ENCODE peak calls at places on chromosomes 3 and 15, in seven cellular contexts. One of them, this sample, is unnamed.

GRCh38 chr15:81002254-81003022 is 1.7 kb downstream of the TLNRD1 start:
- DNase-seq in ovary: peak
- DNase-seq in A549: peak
- DNase-seq in endodermal cell: peak
- DNase-seq in DND-41: no peak
- DNase-seq in left lung: peak
- DNase-seq in upper lobe of left lung: peak
- DNase-seq in this sample: peak

GRCh38 chr3:62159693-62160092 is 213.7 kb downstream of the FEZF2 start:
- DNase-seq in DND-41: no peak
- DNase-seq in endodermal cell: no peak
- DNase-seq in A549: no peak
- DNase-seq in left lung: no peak
- DNase-seq in upper lobe of left lung: no peak
- DNase-seq in ovary: peak
- DNase-seq in this sample: no peak

GRCh38 chr3:30645077-30645476 is 38.7 kb downstream of the TGFBR2 start:
- DNase-seq in DND-41: no peak
- DNase-seq in upper lobe of left lung: no peak
- DNase-seq in A549: no peak
- DNase-seq in endodermal cell: no peak
- DNase-seq in left lung: no peak
- DNase-seq in ovary: no peak
- DNase-seq in this sample: no peak

GRCh38 chr3:146148468-146148931 is 12.5 kb downstream of the PLOD2 start:
- DNase-seq in ovary: no peak
- DNase-seq in DND-41: no peak
- DNase-seq in left lung: no peak
- DNase-seq in endodermal cell: no peak
- DNase-seq in upper lobe of left lung: no peak
- DNase-seq in A549: no peak
- DNase-seq in this sample: no peak

GRCh38 chr3:34301313-34301712 is 502.9 kb downstream of the PDCD6IP start:
- DNase-seq in A549: no peak
- DNase-seq in endodermal cell: no peak
- DNase-seq in ovary: no peak
- DNase-seq in upper lobe of left lung: no peak
- DNase-seq in left lung: no peak
- DNase-seq in DND-41: no peak
- DNase-seq in this sample: no peak

GRCh38 chr15:65077981-65078352 is 1.4 kb downstream of the KBTBD13 start:
- DNase-seq in A549: peak
- DNase-seq in ovary: peak
- DNase-seq in upper lobe of left lung: peak
- DNase-seq in DND-41: no peak
- DNase-seq in left lung: peak
- DNase-seq in endodermal cell: peak
- DNase-seq in this sample: no peak

GRCh38 chr15:29805043-29805707 is 17.1 kb downstream of the TJP1 start:
- DNase-seq in ovary: no peak
- DNase-seq in left lung: no peak
- DNase-seq in DND-41: no peak
- DNase-seq in endodermal cell: no peak
- DNase-seq in A549: peak
- DNase-seq in upper lobe of left lung: no peak
- DNase-seq in this sample: no peak

GRCh38 chr15:35060591-35060990 is 24.5 kb downstream of the NANOGP8 start:
- DNase-seq in ovary: no peak
- DNase-seq in A549: no peak
- DNase-seq in upper lobe of left lung: no peak
- DNase-seq in DND-41: no peak
- DNase-seq in endodermal cell: no peak
- DNase-seq in left lung: no peak
- DNase-seq in this sample: no peak

GRCh38 chr3:17585561-17586325 is 156.7 kb downstream of the TBC1D5 start:
- DNase-seq in ovary: no peak
- DNase-seq in left lung: no peak
- DNase-seq in endodermal cell: no peak
- DNase-seq in A549: no peak
- DNase-seq in upper lobe of left lung: no peak
- DNase-seq in DND-41: no peak
- DNase-seq in this sample: no peak

GRCh38 chr15:82081904-82082810 is 36.3 kb upstream of the MEX3B start:
- DNase-seq in left lung: peak
- DNase-seq in ovary: peak
- DNase-seq in A549: peak
- DNase-seq in upper lobe of left lung: no peak
- DNase-seq in endodermal cell: peak
- DNase-seq in DND-41: no peak
- DNase-seq in this sample: no peak

GRCh38 chr3:106765342-106765741 is 611.9 kb upstream of the CCDC54 start:
- DNase-seq in ovary: no peak
- DNase-seq in endodermal cell: no peak
- DNase-seq in left lung: no peak
- DNase-seq in A549: peak
- DNase-seq in upper lobe of left lung: no peak
- DNase-seq in DND-41: no peak
- DNase-seq in this sample: no peak

GRCh38 chr3:56915969-56916586 is 114.3 kb upstream of the ARHGEF3 start:
- DNase-seq in DND-41: peak
- DNase-seq in endodermal cell: peak
- DNase-seq in upper lobe of left lung: peak
- DNase-seq in left lung: peak
- DNase-seq in ovary: no peak
- DNase-seq in A549: no peak
- DNase-seq in this sample: peak

GRCh38 chr3:136544532-136544931 is 207.6 kb downstream of the STAG1 start:
- DNase-seq in A549: no peak
- DNase-seq in endodermal cell: no peak
- DNase-seq in upper lobe of left lung: no peak
- DNase-seq in ovary: no peak
- DNase-seq in DND-41: no peak
- DNase-seq in left lung: no peak
- DNase-seq in this sample: no peak

GRCh38 chr3:117628896-117629295 is 919.3 kb downstream of the TUSC7 start:
- DNase-seq in A549: peak
- DNase-seq in ovary: no peak
- DNase-seq in upper lobe of left lung: no peak
- DNase-seq in left lung: peak
- DNase-seq in endodermal cell: no peak
- DNase-seq in DND-41: no peak
- DNase-seq in this sample: no peak

GRCh38 chr15:40238927-40239591 is at the start of gene PAK6:
- DNase-seq in A549: peak
- DNase-seq in left lung: peak
- DNase-seq in DND-41: no peak
- DNase-seq in endodermal cell: peak
- DNase-seq in ovary: peak
- DNase-seq in upper lobe of left lung: peak
- DNase-seq in this sample: no peak

GRCh38 chr15:37102315-37103021 is 2.1 kb upstream of the MEIS2 start:
- DNase-seq in ovary: peak
- DNase-seq in DND-41: no peak
- DNase-seq in upper lobe of left lung: peak
- DNase-seq in endodermal cell: peak
- DNase-seq in A549: peak
- DNase-seq in left lung: no peak
- DNase-seq in this sample: no peak

GRCh38 chr3:27532931-27533607 is 48.9 kb upstream of the SLC4A7 start:
- DNase-seq in ovary: no peak
- DNase-seq in A549: no peak
- DNase-seq in upper lobe of left lung: no peak
- DNase-seq in left lung: no peak
- DNase-seq in DND-41: no peak
- DNase-seq in endodermal cell: peak
- DNase-seq in this sample: no peak

GRCh38 chr15:100007609-100008008 is 274.4 kb upstream of the LYSMD4 start:
- DNase-seq in ovary: no peak
- DNase-seq in DND-41: no peak
- DNase-seq in left lung: no peak
- DNase-seq in endodermal cell: peak
- DNase-seq in A549: no peak
- DNase-seq in upper lobe of left lung: no peak
- DNase-seq in this sample: no peak

GRCh38 chr3:94896994-94897393 is 834.1 kb downstream of the NSUN3 start:
- DNase-seq in DND-41: no peak
- DNase-seq in upper lobe of left lung: no peak
- DNase-seq in ovary: no peak
- DNase-seq in endodermal cell: no peak
- DNase-seq in A549: no peak
- DNase-seq in left lung: no peak
- DNase-seq in this sample: no peak

GRCh38 chr3:46848271-46849097 is 14.8 kb downstream of the MYL3 start:
- DNase-seq in upper lobe of left lung: no peak
- DNase-seq in endodermal cell: peak
- DNase-seq in ovary: peak
- DNase-seq in left lung: peak
- DNase-seq in A549: no peak
- DNase-seq in DND-41: peak
- DNase-seq in this sample: peak

GRCh38 chr3:197495999-197496745 is 59.6 kb downstream of the BDH1 start:
- DNase-seq in DND-41: no peak
- DNase-seq in A549: no peak
- DNase-seq in endodermal cell: no peak
- DNase-seq in upper lobe of left lung: no peak
- DNase-seq in ovary: no peak
- DNase-seq in left lung: no peak
- DNase-seq in this sample: no peak

GRCh38 chr15:88882745-88883144 is 12.6 kb downstream of the HAPLN3 start:
- DNase-seq in upper lobe of left lung: no peak
- DNase-seq in endodermal cell: no peak
- DNase-seq in DND-41: no peak
- DNase-seq in ovary: no peak
- DNase-seq in A549: no peak
- DNase-seq in left lung: no peak
- DNase-seq in this sample: no peak

GRCh38 chr3:22960326-22960984 is 242.7 kb upstream of the UBE2E2 start:
- DNase-seq in DND-41: no peak
- DNase-seq in endodermal cell: no peak
- DNase-seq in ovary: peak
- DNase-seq in A549: peak
- DNase-seq in upper lobe of left lung: no peak
- DNase-seq in left lung: no peak
- DNase-seq in this sample: no peak

GRCh38 chr15:64600794-64601193 is 140.4 kb downstream of the ZNF609 start:
- DNase-seq in DND-41: no peak
- DNase-seq in A549: no peak
- DNase-seq in left lung: no peak
- DNase-seq in ovary: no peak
- DNase-seq in upper lobe of left lung: no peak
- DNase-seq in endodermal cell: no peak
- DNase-seq in this sample: no peak

GRCh38 chr3:109445210-109445609 is 107.9 kb upstream of the DPPA4 start:
- DNase-seq in DND-41: no peak
- DNase-seq in endodermal cell: no peak
- DNase-seq in upper lobe of left lung: no peak
- DNase-seq in left lung: no peak
- DNase-seq in ovary: no peak
- DNase-seq in A549: no peak
- DNase-seq in this sample: no peak

GRCh38 chr3:141646760-141647561 is 91.1 kb upstream of the RNF7 start:
- DNase-seq in ovary: peak
- DNase-seq in left lung: peak
- DNase-seq in endodermal cell: peak
- DNase-seq in A549: peak
- DNase-seq in upper lobe of left lung: no peak
- DNase-seq in DND-41: no peak
- DNase-seq in this sample: no peak
- TF ChIP-seq CTCF in ovary: no peak
- TF ChIP-seq CTCF in left lung: no peak
- TF ChIP-seq CTCF in endodermal cell: no peak
- TF ChIP-seq CTCF in A549: no peak
- TF ChIP-seq CTCF in upper lobe of left lung: no peak
- TF ChIP-seq CTCF in DND-41: no peak
- TF ChIP-seq CTCF in this sample: no peak

GRCh38 chr15:56017511-56017910 is 24.1 kb upstream of the NEDD4 start:
- DNase-seq in endodermal cell: no peak
- DNase-seq in ovary: no peak
- DNase-seq in DND-41: no peak
- DNase-seq in A549: no peak
- DNase-seq in upper lobe of left lung: no peak
- DNase-seq in left lung: no peak
- DNase-seq in this sample: no peak
- TF ChIP-seq CTCF in endodermal cell: no peak
- TF ChIP-seq CTCF in ovary: no peak
- TF ChIP-seq CTCF in DND-41: no peak
- TF ChIP-seq CTCF in A549: no peak
- TF ChIP-seq CTCF in upper lobe of left lung: no peak
- TF ChIP-seq CTCF in left lung: no peak
- TF ChIP-seq CTCF in this sample: no peak

DNA sequence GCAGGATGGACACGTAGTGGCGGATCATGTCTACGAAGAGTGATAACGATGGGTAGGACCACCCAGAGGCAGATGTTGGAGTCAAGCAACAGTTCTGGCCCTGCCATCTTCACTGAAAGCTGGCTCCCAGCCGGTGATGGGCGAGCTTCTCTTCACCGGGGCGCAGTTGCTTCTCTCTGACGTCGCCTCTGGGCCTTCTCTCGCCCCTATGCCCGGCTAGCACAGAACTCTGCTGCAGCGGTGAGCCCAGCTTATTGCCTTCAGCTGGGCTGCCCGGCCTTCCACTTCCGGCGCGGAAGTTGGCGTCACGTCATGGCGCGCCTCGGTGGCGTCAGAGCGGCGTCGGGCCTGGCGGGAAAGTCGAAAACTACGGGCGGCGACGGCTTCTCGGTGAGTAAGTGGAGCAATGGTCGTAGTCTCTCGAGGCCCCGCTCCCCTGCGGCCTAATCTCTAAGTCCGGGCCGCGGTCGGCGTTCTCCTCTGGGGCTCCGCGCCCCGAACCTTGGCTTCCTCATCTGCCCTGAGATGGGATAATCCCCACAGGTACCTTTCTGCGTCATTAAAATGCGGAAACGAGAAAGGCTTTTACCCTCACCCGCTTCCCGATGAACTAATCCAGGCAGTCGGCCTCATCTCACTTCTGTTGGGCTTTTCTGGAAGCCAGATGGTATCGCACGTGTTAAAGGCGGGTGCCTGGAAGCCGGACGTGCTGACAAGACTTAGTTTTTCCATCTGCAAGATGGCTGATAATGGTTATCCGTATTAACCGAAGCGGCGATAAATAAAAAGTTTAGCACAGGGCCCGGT is at the start of gene FANCD2:
- DNase-seq in left lung: peak
- DNase-seq in endodermal cell: peak
- DNase-seq in A549: peak
- DNase-seq in upper lobe of left lung: peak
- DNase-seq in ovary: peak
- DNase-seq in DND-41: peak
- DNase-seq in this sample: peak
- TF ChIP-seq CTCF in left lung: no peak
- TF ChIP-seq CTCF in endodermal cell: no peak
- TF ChIP-seq CTCF in A549: no peak
- TF ChIP-seq CTCF in upper lobe of left lung: peak
- TF ChIP-seq CTCF in ovary: peak
- TF ChIP-seq CTCF in DND-41: no peak
- TF ChIP-seq CTCF in this sample: no peak

DNA sequence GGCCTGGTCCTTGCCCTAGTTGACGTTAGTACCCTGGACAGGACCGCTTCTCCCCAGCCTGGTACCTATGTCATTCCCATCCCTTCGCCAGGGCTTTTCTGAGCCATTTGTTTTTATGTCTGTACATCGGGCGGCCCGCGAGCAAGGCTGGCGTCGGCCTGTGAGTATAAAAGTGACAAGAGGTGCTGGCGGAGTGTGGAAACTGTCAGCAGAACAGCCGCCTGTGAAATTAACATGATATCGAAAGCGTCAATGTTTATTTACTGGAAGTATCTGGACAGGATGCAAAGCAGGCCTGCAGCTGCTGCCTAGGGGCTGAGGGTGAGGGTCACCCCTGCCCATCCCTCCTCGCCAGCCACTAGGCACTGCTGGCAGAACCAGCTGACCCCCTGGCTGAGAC is 33.4 kb downstream of the LINGO1 start:
- DNase-seq in upper lobe of left lung: peak
- DNase-seq in A549: no peak
- DNase-seq in ovary: no peak
- DNase-seq in DND-41: no peak
- DNase-seq in left lung: no peak
- DNase-seq in endodermal cell: no peak
- DNase-seq in this sample: no peak
- TF ChIP-seq CTCF in upper lobe of left lung: no peak
- TF ChIP-seq CTCF in A549: no peak
- TF ChIP-seq CTCF in ovary: no peak
- TF ChIP-seq CTCF in DND-41: no peak
- TF ChIP-seq CTCF in left lung: no peak
- TF ChIP-seq CTCF in endodermal cell: no peak
- TF ChIP-seq CTCF in this sample: no peak